ENCODE peak calls at places on chromosomes 7 and 10, in four cellular contexts. I, J, U and S are unnamed samples.
A peak's percentile ranks its signal among the peaks of the same experiment; 100 is the strongest.

GRCh38 chr10:71476249-71477011 is 79.7 kb downstream of the CDH23 start:
- DNase-seq in I (peak; percentile 58), J (peak; percentile 38), U (peak; percentile 86), S (peak; percentile 52)

GRCh38 chr7:140557809-140558518 is 78.7 kb upstream of the MKRN1 start:
- DNase-seq in I (no peak), J (peak; percentile 37), U (peak; percentile 7), S (no peak)

GRCh38 chr7:104956753-104957450 is 57.1 kb upstream of the KMT2E start:
- DNase-seq in I (no peak), J (no peak), U (no peak), S (no peak)

GRCh38 chr10:3977761-3978160 is 192.8 kb upstream of the KLF6 start:
- DNase-seq in I (no peak), J (no peak), U (no peak), S (no peak)

GRCh38 chr10:103574116-103575061 is 80.9 kb downstream of the NEURL1 start:
- DNase-seq in I (no peak), J (no peak), U (no peak), S (no peak)

GRCh38 chr10:14247650-14248258 is 83.0 kb downstream of the FRMD4A start:
- DNase-seq in I (no peak), J (no peak), U (peak; percentile 72), S (peak; percentile 46)

GRCh38 chr7:107039199-107039900 is 5.2 kb upstream of the PRKAR2B start:
- DNase-seq in I (no peak), J (no peak), U (no peak), S (no peak)

GRCh38 chr10:32379314-32379949 is 32.5 kb upstream of the EPC1 start:
- DNase-seq in I (no peak), J (no peak), U (no peak), S (no peak)

GRCh38 chr10:6070647-6071046 is 8.5 kb upstream of the IL2RA start:
- DNase-seq in I (no peak), J (no peak), U (no peak), S (no peak)